ENCODE peak calls at places on chromosomes 5 and 9, in five cellular contexts. Y is stomach, G is fibroblast of the aortic adventitia, W is AG10803, T is prostate gland. I is an unnamed sample.
A peak's percentile ranks its signal among the peaks of the same experiment; 100 is the strongest.

GRCh38 chr9:8417341-8417740 is 617.8 kb upstream of the DMAC1 start:
- DNase-seq in Y (no peak), G (no peak), W (no peak), T (no peak), I (no peak)

GRCh38 chr9:37425298-37425752 is 2.8 kb downstream of the GRHPR start:
- DNase-seq in Y (no peak), G (no peak), W (no peak), T (no peak), I (no peak)

GRCh38 chr9:61673247-61673646 is 483.4 kb downstream of the SPATA31A7 start:
- DNase-seq in Y (no peak), G (no peak), W (no peak), T (no peak), I (no peak)

GRCh38 chr9:134666801-134667200 is 25.2 kb downstream of the COL5A1 start:
- DNase-seq in Y (no peak), G (peak; percentile 38), W (peak; percentile 54), T (no peak), I (no peak)

GRCh38 chr5:134462761-134463160 is 51.1 kb upstream of the CDKN2AIPNL start:
- DNase-seq in Y (no peak), G (no peak), W (no peak), T (no peak), I (no peak)

GRCh38 chr9:132638240-132638639 is 31.5 kb downstream of the DDX31 start:
- DNase-seq in Y (no peak), G (no peak), W (no peak), T (no peak), I (no peak)

GRCh38 chr9:73655363-73655762 is 503.7 kb downstream of the ANXA1 start:
- DNase-seq in Y (no peak), G (no peak), W (no peak), T (no peak), I (no peak)

GRCh38 chr9:120904999-120905793 is 21.4 kb downstream of the TRAF1 start:
- DNase-seq in Y (no peak), G (no peak), W (no peak), T (no peak), I (no peak)

GRCh38 chr5:155082401-155082800 is 68.8 kb downstream of the KIF4B start:
- DNase-seq in Y (no peak), G (peak; percentile 48), W (peak; percentile 76), T (no peak), I (no peak)

GRCh38 chr5:140261403-140262171 is 41.3 kb downstream of the PFDN1 start:
- DNase-seq in Y (peak; percentile 88), G (peak; percentile 86), W (peak; percentile 85), T (peak; percentile 87), I (peak; percentile 98)

GRCh38 chr5:57559110-57559635 is 76.6 kb upstream of the ACTBL2 start:
- DNase-seq in Y (no peak), G (peak; percentile 49), W (no peak), T (no peak), I (no peak)

GRCh38 chr9:135336722-135337490 is 142.7 kb upstream of the PPP1R26 start:
- DNase-seq in Y (no peak), G (no peak), W (no peak), T (no peak), I (no peak)

GRCh38 chr9:841371-842209 is at the start of gene DMRT1:
- DNase-seq in Y (no peak), G (no peak), W (no peak), T (no peak), I (no peak)

GRCh38 chr5:143807401-143807800 is 4.6 kb upstream of the HMHB1 start:
- DNase-seq in Y (no peak), G (no peak), W (no peak), T (no peak), I (no peak)

GRCh38 chr5:39815701-39816100 is 390.9 kb upstream of the DAB2 start:
- DNase-seq in Y (no peak), G (no peak), W (peak; percentile 15), T (no peak), I (no peak)

GRCh38 chr5:142040285-142040684 is 27.5 kb upstream of the GNPDA1 start:
- DNase-seq in Y (no peak), G (no peak), W (no peak), T (no peak), I (no peak)

GRCh38 chr5:172834570-172835245 is 657 bp downstream of the ERGIC1 start:
- DNase-seq in Y (no peak), G (no peak), W (no peak), T (no peak), I (no peak)

GRCh38 chr5:54758038-54758437 is 227.4 kb downstream of the ESM1 start:
- DNase-seq in Y (no peak), G (peak; percentile 92), W (peak; percentile 89), T (no peak), I (no peak)

GRCh38 chr9:134802201-134802795 is 78.3 kb upstream of the FCN2 start:
- DNase-seq in Y (no peak), G (no peak), W (no peak), T (no peak), I (no peak)

GRCh38 chr5:178392386-178392785 is 159.8 kb upstream of the PHYKPL start:
- DNase-seq in Y (peak; percentile 18), G (no peak), W (no peak), T (no peak), I (no peak)

GRCh38 chr9:129685220-129685932 is 19.9 kb downstream of the PRRX2 start:
- DNase-seq in Y (no peak), G (peak; percentile 61), W (peak; percentile 64), T (no peak), I (no peak)

GRCh38 chr9:38371495-38371894 is 21.0 kb upstream of the ALDH1B1 start:
- DNase-seq in Y (peak; percentile 52), G (peak; percentile 25), W (peak; percentile 52), T (peak; percentile 38), I (peak; percentile 50)

GRCh38 chr5:58013542-58014258 is 446.2 kb downstream of the PLK2 start:
- DNase-seq in Y (no peak), G (no peak), W (no peak), T (no peak), I (no peak)

GRCh38 chr5:11104543-11105151 is 343.6 kb upstream of the DAP start:
- DNase-seq in Y (no peak), G (no peak), W (no peak), T (no peak), I (no peak)

GRCh38 chr9:137702615-137703379 is 84.0 kb downstream of the EHMT1 start:
- DNase-seq in Y (no peak), G (no peak), W (no peak), T (no peak), I (no peak)

GRCh38 chr5:9898319-9898718 is 268.2 kb upstream of the TAS2R1 start:
- DNase-seq in Y (no peak), G (peak; percentile 55), W (peak; percentile 49), T (peak; percentile 6), I (peak; percentile 8)

GRCh38 chr9:19656704-19657103 is 132.1 kb downstream of the SLC24A2 start:
- DNase-seq in Y (no peak), G (no peak), W (no peak), T (no peak), I (no peak)

GRCh38 chr9:113978954-113979712 is 99.0 kb downstream of the AMBP start:
- DNase-seq in Y (no peak), G (peak; percentile 31), W (peak; percentile 46), T (no peak), I (no peak)

GRCh38 chr5:113487411-113487778 is 858 bp downstream of the MCC start:
- DNase-seq in Y (no peak), G (peak; percentile 23), W (peak; percentile 11), T (peak; percentile 43), I (no peak)

GRCh38 chr5:79617539-79617938 is 5.3 kb downstream of the TENT2 start:
- DNase-seq in Y (no peak), G (no peak), W (no peak), T (no peak), I (no peak)

GRCh38 chr5:141692919-141693848 is 11.2 kb upstream of the ARAP3 start:
- DNase-seq in Y (no peak), G (peak; percentile 18), W (no peak), T (no peak), I (no peak)

DNA sequence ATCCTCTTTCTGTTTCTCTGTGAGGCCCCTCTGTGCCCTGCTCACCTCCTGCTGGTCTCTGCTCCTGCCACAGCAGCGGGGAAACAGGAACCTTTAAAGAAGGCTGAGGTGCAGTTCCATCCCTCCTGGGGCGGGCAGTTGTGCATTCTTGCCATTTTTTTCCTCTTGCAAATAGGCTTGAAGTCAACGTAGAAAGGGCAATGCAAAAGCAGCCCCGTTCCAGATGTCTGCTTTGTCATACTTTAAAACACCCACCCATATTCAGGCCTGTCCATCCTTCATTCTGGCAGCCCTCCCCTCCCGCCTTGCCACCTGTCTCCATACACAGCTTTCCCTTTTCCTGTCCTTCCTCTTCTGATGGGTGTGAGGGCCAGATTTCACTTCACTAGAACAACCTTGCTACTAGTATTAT is 65.4 kb upstream of the KLF9 start:
- DNase-seq in Y (peak; percentile 34), G (peak; percentile 68), W (peak; percentile 73), T (peak; percentile 30), I (no peak)
- H3K4me3 ChIP-seq in Y (no peak overlapping the region), G (no peak overlapping the region), W (no peak overlapping the region), T (no peak overlapping the region), I (peak overlapping the region; percentile 11)

GRCh38 chr9:124257070-124257864 is 482 bp upstream of the NEK6 start:
- DNase-seq in Y (no peak), G (no peak), W (peak; percentile 38), T (no peak), I (no peak)
- H3K4me3 ChIP-seq in Y (peak overlapping the region; percentile 74), G (peak overlapping the region; percentile 89), W (peak overlapping the region; percentile 67), T (peak overlapping the region; percentile 67), I (peak overlapping the region; percentile 57)

GRCh38 chr5:125485003-125485641 is 738.7 kb upstream of the ZNF608 start:
- DNase-seq in Y (no peak), G (peak; percentile 99), W (peak; percentile 99), T (peak; percentile 83), I (peak; percentile 71)
- H3K4me3 ChIP-seq in Y (no peak overlapping the region), G (no peak overlapping the region), W (no peak overlapping the region), T (no peak overlapping the region), I (no peak overlapping the region)

GRCh38 chr5:123098767-123099513 is 9.9 kb downstream of the PRDM6 start:
- DNase-seq in Y (no peak), G (peak; percentile 88), W (no peak), T (no peak), I (no peak)
- H3K4me3 ChIP-seq in Y (peak overlapping the region; percentile 26), G (peak overlapping the region; percentile 66), W (no peak overlapping the region), T (no peak overlapping the region), I (no peak overlapping the region)

GRCh38 chr5:174301848-174302625 is 256.5 kb downstream of the NSG2 start:
- DNase-seq in Y (no peak), G (no peak), W (no peak), T (no peak), I (no peak)

GRCh38 chr5:174300941-174301761 is 255.6 kb downstream of the NSG2 start:
- DNase-seq in Y (no peak), G (no peak), W (no peak), T (no peak), I (no peak)

GRCh38 chr5:174305241-174305681 is 259.8 kb downstream of the NSG2 start:
- DNase-seq in Y (no peak), G (no peak), W (no peak), T (no peak), I (no peak)

GRCh38 chr5:174303437-174304045 is 258.0 kb downstream of the NSG2 start:
- DNase-seq in Y (no peak), G (no peak), W (no peak), T (no peak), I (no peak)

DNA sequence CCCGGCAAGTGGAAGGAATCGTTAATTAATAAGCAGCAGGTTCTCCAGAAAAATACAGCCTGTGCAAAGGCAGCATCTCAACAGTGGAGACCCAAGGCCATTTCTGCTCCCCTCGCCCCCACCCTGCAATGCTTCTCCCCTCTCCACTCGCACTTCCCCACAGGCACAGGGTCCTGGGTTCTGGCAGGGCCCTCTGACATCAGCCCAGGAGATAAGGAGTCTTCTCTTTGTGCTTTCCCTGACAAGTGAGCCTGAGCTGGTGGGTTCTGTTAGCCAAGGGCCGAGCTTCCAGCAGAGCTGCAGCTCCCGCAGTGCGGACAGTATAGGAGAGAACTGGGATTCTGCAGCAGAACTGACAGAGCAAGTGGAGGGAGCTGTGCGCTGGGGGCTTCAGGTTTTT is 257.5 kb downstream of the NSG2 start:
- DNase-seq in Y (no peak), G (no peak), W (no peak), T (no peak), I (no peak)
- H3K4me3 ChIP-seq in Y (no peak overlapping the region), G (no peak overlapping the region), W (no peak overlapping the region), T (no peak overlapping the region), I (no peak overlapping the region)